ENCODE peak calls at places on chromosomes 12 and 14, in nine cellular contexts. Q is heart right ventricle; X is endothelial cell; W is foreskin fibroblast; C is uterus; B is Kasumi-1; J is astrocyte of the spinal cord; A is CD8-positive, alpha-beta memory T cell; M is stimulated activated naive CD8-positive, alpha-beta T cell treated with anti-CD3 and anti-CD28 coated beads, Interleukin-15, Interleukin-2, amounts not matched to agents 100 U/mL and 50 U/mL, for 24 hours. Y is an unnamed sample.

GRCh38 chr12:119621878-119622277 is 28.3 kb downstream of the TMEM233 start:
- DNase-seq in M (no peak), Q (no peak), J (peak; percentile 3), W (no peak), B (no peak), A (no peak), X (no peak), C (no peak), Y (no peak)

GRCh38 chr12:132270969-132271754 is 58.2 kb downstream of the GALNT9 start:
- DNase-seq in A (no peak), C (no peak), J (no peak), W (no peak), B (no peak), M (no peak), Q (no peak), X (no peak), Y (no peak)

GRCh38 chr12:28050606-28051005 is 78.1 kb upstream of the PTHLH start:
- DNase-seq in W (no peak), M (no peak), A (no peak), C (no peak), J (no peak), X (no peak), Q (no peak), B (no peak), Y (no peak)

GRCh38 chr12:15472036-15472435 is 149.7 kb downstream of the PTPRO start:
- DNase-seq in B (no peak), A (no peak), M (no peak), Q (no peak), J (no peak), W (no peak), X (no peak), C (no peak), Y (no peak)

GRCh38 chr14:100439781-100440180 is 116.6 kb downstream of the SLC25A47 start:
- DNase-seq in A (no peak), B (no peak), X (no peak), J (peak; percentile 26), Q (peak; percentile 52), C (peak; percentile 67), M (no peak), W (no peak), Y (no peak)

GRCh38 chr14:71206766-71207371 is 299.6 kb downstream of the PCNX1 start:
- DNase-seq in B (no peak), J (peak; percentile 88), A (no peak), X (no peak), Q (peak; percentile 37), M (no peak), W (peak; percentile 89), C (peak; percentile 17), Y (no peak)

GRCh38 chr14:99769799-99770198 is 23.4 kb upstream of the EML1 start:
- DNase-seq in J (no peak), M (no peak), Q (no peak), W (no peak), A (no peak), X (no peak), B (no peak), C (peak; percentile 3), Y (no peak)

GRCh38 chr12:7450667-7451066 is 6.7 kb upstream of the CD163L1 start:
- DNase-seq in A (no peak), C (no peak), M (no peak), X (no peak), B (no peak), Q (no peak), W (no peak), J (no peak), Y (no peak)

GRCh38 chr12:49451468-49452259 is 84.4 kb downstream of the SPATS2 start:
- DNase-seq in B (no peak), Q (no peak), M (no peak), W (no peak), X (no peak), J (no peak), C (no peak), A (no peak), Y (no peak)

GRCh38 chr12:109765493-109765810 is 51.8 kb downstream of the FAM222A start:
- DNase-seq in C (no peak), M (no peak), B (no peak), X (no peak), J (no peak), Q (no peak), A (no peak), W (no peak), Y (no peak)

GRCh38 chr12:614727-615060 is 48.6 kb downstream of the NINJ2 start:
- DNase-seq in J (no peak), B (no peak), M (no peak), Q (no peak), W (no peak), X (no peak), C (no peak), A (no peak), Y (no peak)